ENCODE peak calls at places on chromosome 18, in ten cellular contexts. W, A, Y, L, I, O, B, V, N and F are unnamed samples.
A peak's percentile ranks its signal among the peaks of the same experiment; 100 is the strongest.

GRCh38 chr18:25724121-25724520 is 366.3 kb downstream of the SS18 start:
- DNase-seq in N (no peak), Y (no peak), A (no peak), L (no peak), V (no peak), B (no peak), W (no peak), I (no peak), O (no peak), F (no peak)

GRCh38 chr18:73414598-73414997 is 546.8 kb upstream of the NETO1 start:
- DNase-seq in W (no peak), O (no peak), B (no peak), A (peak; percentile 44), L (no peak), I (no peak), Y (no peak), N (no peak), V (no peak), F (no peak)

GRCh38 chr18:33210575-33211189 is 229.8 kb downstream of the CCDC178 start:
- DNase-seq in I (no peak), V (no peak), Y (no peak), A (peak; percentile 22), L (no peak), N (no peak), W (no peak), O (peak; percentile 57), B (no peak), F (no peak)

GRCh38 chr18:42341423-42341822 is 386.4 kb downstream of the PIK3C3 start:
- DNase-seq in L (no peak), B (no peak), W (no peak), N (no peak), A (no peak), V (no peak), Y (no peak), I (no peak), O (no peak), F (no peak)

GRCh38 chr18:55853268-55853667 is 265.3 kb upstream of the TCF4 start:
- DNase-seq in Y (no peak), N (no peak), B (no peak), W (no peak), A (no peak), O (no peak), I (no peak), L (no peak), V (no peak), F (no peak)

GRCh38 chr18:55695091-55695490 is 107.1 kb upstream of the TCF4 start:
- DNase-seq in Y (no peak), V (no peak), N (no peak), W (no peak), L (no peak), I (no peak), B (no peak), A (no peak), O (no peak), F (no peak)

GRCh38 chr18:39435986-39436385 is 1870.4 kb upstream of the CELF4 start:
- DNase-seq in B (no peak), Y (no peak), N (no peak), A (no peak), V (no peak), O (no peak), W (no peak), I (no peak), L (no peak), F (no peak)

GRCh38 chr18:52822160-52822559 is 482.2 kb downstream of the DCC start:
- DNase-seq in O (no peak), W (no peak), N (no peak), Y (no peak), L (no peak), I (no peak), B (no peak), A (no peak), V (no peak), F (no peak)

GRCh38 chr18:44597797-44598196 is 82.9 kb upstream of the SETBP1 start:
- DNase-seq in Y (no peak), O (no peak), W (no peak), A (no peak), L (no peak), V (no peak), I (no peak), B (no peak), N (no peak), F (no peak)

GRCh38 chr18:44598514-44598913 is 82.2 kb upstream of the SETBP1 start:
- DNase-seq in O (no peak), A (no peak), I (no peak), V (no peak), L (no peak), W (no peak), Y (no peak), N (no peak), B (no peak), F (no peak)

GRCh38 chr18:44592639-44593038 is 88.0 kb upstream of the SETBP1 start:
- DNase-seq in O (peak; percentile 78), Y (no peak), W (no peak), V (no peak), N (no peak), B (no peak), L (no peak), A (peak; percentile 70), I (no peak), F (no peak)

GRCh38 chr18:44590976-44591375 is 89.7 kb upstream of the SETBP1 start:
- DNase-seq in V (no peak), A (no peak), B (no peak), I (no peak), Y (no peak), L (no peak), W (no peak), N (no peak), O (peak; percentile 43), F (no peak)

DNA sequence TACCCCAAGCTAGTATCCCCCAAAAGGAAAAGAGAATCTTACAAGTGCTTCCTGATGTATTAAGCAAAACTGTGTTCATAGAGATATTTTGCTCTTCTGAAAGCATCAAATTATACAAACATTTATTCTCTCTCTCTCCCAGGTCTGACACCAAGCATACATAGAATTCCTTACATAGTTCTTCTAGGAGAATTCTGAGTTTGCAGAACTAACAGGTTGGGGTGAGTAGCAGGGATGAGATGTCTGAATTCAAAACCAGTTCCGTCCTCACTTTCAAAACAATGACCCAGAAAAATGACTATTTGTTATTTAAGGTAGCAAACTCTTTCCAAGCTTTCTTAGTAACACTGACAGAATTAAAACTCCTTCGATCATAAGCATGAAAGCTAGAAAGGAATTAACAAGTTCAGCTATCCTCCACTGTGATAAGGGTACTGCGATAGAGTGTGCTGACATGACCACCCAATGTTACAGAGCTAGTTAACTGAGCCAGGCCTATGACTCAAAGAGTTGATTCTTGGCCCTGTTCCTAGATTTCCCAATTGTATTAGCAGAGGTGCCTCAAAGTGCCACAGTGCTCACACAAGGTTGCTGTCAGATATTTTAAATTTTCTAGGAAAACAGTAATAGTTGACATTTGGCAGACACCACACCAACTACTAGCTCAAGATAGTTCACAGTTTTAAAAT is 85.8 kb upstream of the SETBP1 start:
- DNase-seq in I (no peak), L (no peak), B (no peak), N (no peak), A (peak; percentile 59), Y (no peak), W (no peak), O (peak; percentile 90), V (no peak), F (no peak)
- H3K4me3 ChIP-seq in I (no peak overlapping the region), L (no peak overlapping the region), B (no peak overlapping the region), N (no peak overlapping the region), A (no peak overlapping the region), Y (no peak overlapping the region), W (no peak overlapping the region), O (peak overlapping the region; percentile 20), V (no peak overlapping the region), F (no peak overlapping the region)

DNA sequence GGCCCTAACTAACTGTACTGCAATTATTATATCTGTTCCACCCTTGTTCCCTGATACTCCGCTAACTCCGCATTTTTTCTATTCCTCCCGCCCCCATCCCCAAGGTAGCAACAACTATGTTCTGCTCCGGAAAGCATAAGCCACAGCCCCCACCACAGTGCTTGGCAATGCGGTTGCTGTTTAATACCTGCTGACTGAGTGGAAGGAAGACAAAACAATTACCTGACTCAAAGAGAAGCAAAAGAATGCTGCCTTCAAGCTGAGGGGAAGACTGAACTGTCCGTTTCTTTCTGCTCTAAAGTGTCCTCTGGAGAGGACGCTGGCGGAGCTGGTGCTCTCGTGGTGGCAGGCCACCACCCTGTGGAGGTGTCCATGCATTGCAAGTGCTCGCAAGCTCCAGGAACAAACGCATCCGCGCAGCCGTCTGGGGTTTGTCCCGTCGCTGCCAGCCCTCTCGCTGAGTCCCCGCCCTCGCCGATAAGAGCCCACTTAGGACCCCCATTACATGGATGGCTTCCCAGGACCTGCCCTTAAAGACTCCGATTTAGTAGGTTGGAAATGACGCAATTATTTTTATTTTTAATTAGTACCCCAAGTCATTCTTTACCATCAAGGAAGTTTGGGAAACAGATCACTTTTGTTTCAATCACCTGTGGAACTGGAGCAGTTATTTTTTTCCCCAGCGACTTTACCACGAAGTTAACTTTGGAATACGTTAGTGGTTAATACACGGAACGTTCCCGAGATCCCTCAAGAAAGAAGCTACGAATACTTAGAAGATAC is 1.6 kb upstream of the MYL12A start:
- DNase-seq in O (peak; percentile 95), I (peak; percentile 76), Y (peak; percentile 95), W (peak; percentile 94), B (peak; percentile 96), N (peak; percentile 65), A (peak; percentile 82), V (peak; percentile 50), L (peak; percentile 87), F (peak; percentile 82)
- H3K4me1 ChIP-seq in O (peaks cover 16% of the 10 kb centered on the region), I (peaks cover 18% of the 10 kb centered on the region), Y (peaks cover 17% of the 10 kb centered on the region), W (no peaks in the 10 kb centered on the region), B (peaks cover 14% of the 10 kb centered on the region), N (peaks cover 44% of the 10 kb centered on the region), A (peaks cover 6% of the 10 kb centered on the region), V (peaks cover 18% of the 10 kb centered on the region), L (no peaks in the 10 kb centered on the region), F (peaks cover 7% of the 10 kb centered on the region)

GRCh38 chr18:22451796-22452195 is 34.1 kb upstream of the CTAGE1 start:
- DNase-seq in I (no peak), W (no peak), A (no peak), B (no peak), Y (no peak), N (no peak), O (peak; percentile 38), V (no peak), L (no peak), F (no peak)

GRCh38 chr18:22453337-22453736 is 35.6 kb upstream of the CTAGE1 start:
- DNase-seq in W (no peak), V (no peak), B (no peak), O (peak; percentile 29), A (no peak), L (no peak), N (no peak), Y (no peak), I (no peak), F (no peak)

GRCh38 chr18:22455425-22456150 is 37.9 kb upstream of the CTAGE1 start:
- DNase-seq in O (no peak), Y (no peak), V (no peak), W (no peak), A (no peak), N (no peak), L (no peak), B (no peak), I (no peak), F (no peak)

GRCh38 chr18:22448238-22448637 is 30.5 kb upstream of the CTAGE1 start:
- DNase-seq in L (no peak), O (no peak), Y (no peak), N (no peak), I (no peak), A (no peak), B (no peak), W (no peak), V (no peak), F (no peak)

GRCh38 chr18:22452226-22452668 is 34.5 kb upstream of the CTAGE1 start:
- DNase-seq in L (no peak), N (no peak), O (no peak), B (no peak), Y (no peak), I (no peak), A (no peak), V (no peak), W (no peak), F (no peak)
- H3K4me3 ChIP-seq in L (no peak overlapping the region), N (no peak overlapping the region), O (no peak overlapping the region), B (no peak overlapping the region), Y (no peak overlapping the region), I (no peak overlapping the region), A (no peak overlapping the region), V (no peak overlapping the region), W (no peak overlapping the region), F (no peak overlapping the region)

DNA sequence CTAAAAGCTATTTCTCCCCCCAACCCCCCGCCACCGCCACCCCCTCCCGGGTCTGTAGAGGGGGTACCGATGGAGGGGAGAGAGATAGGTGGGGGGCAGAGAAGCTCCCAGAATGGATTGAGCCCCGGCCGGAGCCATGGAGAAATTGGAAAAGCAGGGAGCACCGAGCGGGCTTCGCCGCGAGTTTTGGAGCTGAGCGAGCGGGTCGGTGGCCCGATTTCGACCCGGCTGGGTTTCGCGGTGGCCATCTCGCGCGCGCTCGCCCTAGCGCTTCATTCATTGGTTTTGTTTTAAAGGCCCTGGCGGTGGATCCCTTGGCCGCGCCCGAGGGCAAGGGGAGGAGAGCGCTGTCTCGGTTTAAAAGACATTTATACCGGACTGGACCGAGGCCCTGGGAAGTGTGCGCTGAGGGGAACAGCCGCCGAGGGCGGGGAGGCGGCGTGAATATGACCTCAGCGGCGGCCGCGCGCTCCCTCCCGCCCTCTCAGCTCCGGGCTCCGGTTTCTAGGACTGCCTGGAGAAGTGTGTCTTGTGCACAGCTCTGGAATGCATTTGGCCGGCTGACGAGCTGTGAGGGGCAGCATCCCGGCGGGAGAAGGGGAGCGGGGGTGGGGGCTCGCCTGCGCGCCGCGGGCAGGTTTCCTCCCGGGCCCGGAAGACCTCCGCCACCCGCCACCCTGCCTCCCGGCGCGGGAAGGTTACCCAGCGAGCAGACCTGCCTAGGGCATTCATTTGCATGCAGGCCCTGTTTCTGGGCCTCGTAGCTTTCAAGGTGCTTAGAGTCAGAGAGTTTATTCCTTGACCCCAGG is 1.7 kb upstream of the SMAD7 start:
- DNase-seq in L (peak; percentile 82), B (peak; percentile 95), O (peak; percentile 96), V (peak; percentile 54), I (no peak), W (peak; percentile 90), A (peak; percentile 86), N (peak; percentile 39), Y (peak; percentile 91), F (peak; percentile 65)
- H3K4me1 ChIP-seq in L (peaks cover 9% of the 10 kb centered on the region), B (peaks cover 8% of the 10 kb centered on the region), O (peaks cover 45% of the 10 kb centered on the region), V (peaks cover 25% of the 10 kb centered on the region), I (peaks cover 18% of the 10 kb centered on the region), W (peaks cover 5% of the 10 kb centered on the region), A (peaks cover 18% of the 10 kb centered on the region), N (peaks cover 47% of the 10 kb centered on the region), Y (peaks cover 31% of the 10 kb centered on the region), F (no peaks in the 10 kb centered on the region)